ENCODE peak calls at places on chromosomes 4 and X, in five cellular contexts. One of them, this sample, is unnamed.

GRCh38 chrX:4091046-4091760 is 377.8 kb upstream of the PRKX start:
- DNase-seq in memory B cell: no peak
- DNase-seq in HEK293T: no peak
- DNase-seq in substantia nigra: no peak
- DNase-seq in esophagus muscularis mucosa: no peak
- DNase-seq in this sample: no peak

GRCh38 chrX:12992544-12993118 is 17.7 kb downstream of the TMSB4X start:
- DNase-seq in memory B cell: no peak
- DNase-seq in HEK293T: no peak
- DNase-seq in substantia nigra: no peak
- DNase-seq in esophagus muscularis mucosa: no peak
- DNase-seq in this sample: no peak

GRCh38 chr4:164770051-164770724 is 16.3 kb downstream of the SMIM31 start:
- DNase-seq in memory B cell: no peak
- DNase-seq in HEK293T: no peak
- DNase-seq in substantia nigra: no peak
- DNase-seq in esophagus muscularis mucosa: no peak
- DNase-seq in this sample: no peak

GRCh38 chrX:109270580-109271484 is 211.1 kb downstream of the GUCY2F start:
- DNase-seq in memory B cell: no peak
- DNase-seq in HEK293T: no peak
- DNase-seq in substantia nigra: no peak
- DNase-seq in esophagus muscularis mucosa: no peak
- DNase-seq in this sample: no peak

GRCh38 chrX:148271263-148271662 is 229.2 kb upstream of the AFF2 start:
- DNase-seq in memory B cell: no peak
- DNase-seq in HEK293T: no peak
- DNase-seq in substantia nigra: no peak
- DNase-seq in esophagus muscularis mucosa: no peak
- DNase-seq in this sample: no peak

GRCh38 chr4:119746951-119747350 is 118.3 kb upstream of the PDE5A start:
- DNase-seq in memory B cell: no peak
- DNase-seq in HEK293T: no peak
- DNase-seq in substantia nigra: no peak
- DNase-seq in esophagus muscularis mucosa: no peak
- DNase-seq in this sample: no peak

GRCh38 chr4:174713821-174714220 is 115.2 kb downstream of the GLRA3 start:
- DNase-seq in memory B cell: no peak
- DNase-seq in HEK293T: no peak
- DNase-seq in substantia nigra: no peak
- DNase-seq in esophagus muscularis mucosa: no peak
- DNase-seq in this sample: no peak

GRCh38 chrX:103656623-103657022 is 27.8 kb downstream of the TCEAL1 start:
- DNase-seq in memory B cell: no peak
- DNase-seq in HEK293T: no peak
- DNase-seq in substantia nigra: no peak
- DNase-seq in esophagus muscularis mucosa: no peak
- DNase-seq in this sample: no peak

GRCh38 chr4:152536545-152537182 is 772 bp upstream of the FBXW7 start:
- DNase-seq in memory B cell: peak; percentile 7
- DNase-seq in HEK293T: peak; percentile 19
- DNase-seq in substantia nigra: no peak
- DNase-seq in esophagus muscularis mucosa: no peak
- DNase-seq in this sample: no peak

GRCh38 chr4:138677212-138677611 is 338.4 kb upstream of the NOCT start:
- DNase-seq in memory B cell: no peak
- DNase-seq in HEK293T: no peak
- DNase-seq in substantia nigra: no peak
- DNase-seq in esophagus muscularis mucosa: no peak
- DNase-seq in this sample: no peak

GRCh38 chrX:76796311-76796710 is 368.8 kb downstream of the MAGEE1 start:
- DNase-seq in memory B cell: no peak
- DNase-seq in HEK293T: no peak
- DNase-seq in substantia nigra: no peak
- DNase-seq in esophagus muscularis mucosa: no peak
- DNase-seq in this sample: no peak

GRCh38 chr4:54082168-54082567 is 17.8 kb upstream of the CHIC2 start:
- DNase-seq in memory B cell: no peak
- DNase-seq in HEK293T: no peak
- DNase-seq in substantia nigra: no peak
- DNase-seq in esophagus muscularis mucosa: no peak
- DNase-seq in this sample: no peak

GRCh38 chr4:34953145-34953799 is 1291.0 kb downstream of the ARAP2 start:
- DNase-seq in memory B cell: no peak
- DNase-seq in HEK293T: peak; percentile 40
- DNase-seq in substantia nigra: no peak
- DNase-seq in esophagus muscularis mucosa: no peak
- DNase-seq in this sample: no peak

GRCh38 chrX:153488231-153488914 is 6.4 kb upstream of the BGN start:
- DNase-seq in memory B cell: no peak
- DNase-seq in HEK293T: no peak
- DNase-seq in substantia nigra: no peak
- DNase-seq in esophagus muscularis mucosa: no peak
- DNase-seq in this sample: no peak

GRCh38 chrX:152637649-152638442 is at the start of gene GABRQ:
- DNase-seq in memory B cell: no peak
- DNase-seq in HEK293T: peak; percentile 72
- DNase-seq in substantia nigra: no peak
- DNase-seq in esophagus muscularis mucosa: peak; percentile 12
- DNase-seq in this sample: peak; percentile 53

GRCh38 chr4:30718021-30718888 is 1.9 kb upstream of the PCDH7 start:
- DNase-seq in memory B cell: no peak
- DNase-seq in HEK293T: peak; percentile 33
- DNase-seq in substantia nigra: peak; percentile 50
- DNase-seq in esophagus muscularis mucosa: no peak
- DNase-seq in this sample: peak; percentile 57

GRCh38 chr4:59307609-59308008 is 1892.5 kb upstream of the ADGRL3 start:
- DNase-seq in memory B cell: no peak
- DNase-seq in HEK293T: no peak
- DNase-seq in substantia nigra: no peak
- DNase-seq in esophagus muscularis mucosa: no peak
- DNase-seq in this sample: no peak

GRCh38 chr4:103008875-103009729 is 10.4 kb downstream of the SLC9B1 start:
- DNase-seq in memory B cell: peak; percentile 52
- DNase-seq in HEK293T: peak; percentile 56
- DNase-seq in substantia nigra: no peak
- DNase-seq in esophagus muscularis mucosa: no peak
- DNase-seq in this sample: no peak

GRCh38 chr4:183903021-183903760 is 1.9 kb upstream of the STOX2 start:
- DNase-seq in memory B cell: no peak
- DNase-seq in HEK293T: no peak
- DNase-seq in substantia nigra: no peak
- DNase-seq in esophagus muscularis mucosa: no peak
- DNase-seq in this sample: no peak

GRCh38 chr4:139774759-139775487 is 109.3 kb downstream of the MGST2 start:
- DNase-seq in memory B cell: no peak
- DNase-seq in HEK293T: no peak
- DNase-seq in substantia nigra: no peak
- DNase-seq in esophagus muscularis mucosa: no peak
- DNase-seq in this sample: no peak

GRCh38 chr4:4320951-4321714 is 31.1 kb downstream of the ZBTB49 start:
- DNase-seq in memory B cell: no peak
- DNase-seq in HEK293T: no peak
- DNase-seq in substantia nigra: no peak
- DNase-seq in esophagus muscularis mucosa: no peak
- DNase-seq in this sample: no peak

GRCh38 chrX:8043121-8043520 is 115.9 kb upstream of the PNPLA4 start:
- DNase-seq in memory B cell: no peak
- DNase-seq in HEK293T: no peak
- DNase-seq in substantia nigra: no peak
- DNase-seq in esophagus muscularis mucosa: no peak
- DNase-seq in this sample: no peak

GRCh38 chrX:20968996-20969395 is 405.2 kb upstream of the CNKSR2 start:
- DNase-seq in memory B cell: no peak
- DNase-seq in HEK293T: no peak
- DNase-seq in substantia nigra: no peak
- DNase-seq in esophagus muscularis mucosa: no peak
- DNase-seq in this sample: no peak

GRCh38 chrX:47579537-47579936 is 2.7 kb upstream of the TIMP1 start:
- DNase-seq in memory B cell: no peak
- DNase-seq in HEK293T: no peak
- DNase-seq in substantia nigra: no peak
- DNase-seq in esophagus muscularis mucosa: peak; percentile 90
- DNase-seq in this sample: no peak

GRCh38 chr4:16120720-16121119 is 36.9 kb upstream of the PROM1 start:
- DNase-seq in memory B cell: no peak
- DNase-seq in HEK293T: no peak
- DNase-seq in substantia nigra: no peak
- DNase-seq in esophagus muscularis mucosa: no peak
- DNase-seq in this sample: no peak

GRCh38 chr4:96993528-96993927 is 1149.7 kb downstream of the STPG2 start:
- DNase-seq in memory B cell: no peak
- DNase-seq in HEK293T: no peak
- DNase-seq in substantia nigra: no peak
- DNase-seq in esophagus muscularis mucosa: no peak
- DNase-seq in this sample: no peak

GRCh38 chr4:182145360-182145905 is 97.8 kb upstream of the TENM3 start:
- DNase-seq in memory B cell: no peak
- DNase-seq in HEK293T: no peak
- DNase-seq in substantia nigra: no peak
- DNase-seq in esophagus muscularis mucosa: no peak
- DNase-seq in this sample: no peak

GRCh38 chr4:183074288-183074990 is 24.6 kb upstream of the WWC2 start:
- DNase-seq in memory B cell: no peak
- DNase-seq in HEK293T: no peak
- DNase-seq in substantia nigra: no peak
- DNase-seq in esophagus muscularis mucosa: no peak
- DNase-seq in this sample: no peak

GRCh38 chr4:160194716-160195115 is 1091.8 kb downstream of the RAPGEF2 start:
- DNase-seq in memory B cell: no peak
- DNase-seq in HEK293T: no peak
- DNase-seq in substantia nigra: no peak
- DNase-seq in esophagus muscularis mucosa: no peak
- DNase-seq in this sample: no peak

GRCh38 chrX:48910926-48911406 is 480 bp downstream of the SLC35A2 start:
- DNase-seq in memory B cell: no peak
- DNase-seq in HEK293T: no peak
- DNase-seq in substantia nigra: no peak
- DNase-seq in esophagus muscularis mucosa: no peak
- DNase-seq in this sample: no peak

GRCh38 chrX:16683007-16683664 is 29.3 kb downstream of the CTPS2 start:
- DNase-seq in memory B cell: no peak
- DNase-seq in HEK293T: no peak
- DNase-seq in substantia nigra: no peak
- DNase-seq in esophagus muscularis mucosa: no peak
- DNase-seq in this sample: no peak

GRCh38 chrX:17374619-17375360 is at the start of gene NHS:
- DNase-seq in memory B cell: no peak
- DNase-seq in HEK293T: peak; percentile 82
- DNase-seq in substantia nigra: peak; percentile 8
- DNase-seq in esophagus muscularis mucosa: peak; percentile 92
- DNase-seq in this sample: peak; percentile 69